ENCODE peak calls at places on chromosomes 11 and 22, in four cellular contexts. Z, G, M and P are unnamed samples.

GRCh38 chr11:72684236-72684912 is 10.2 kb upstream of the PDE2A start:
- DNase-seq in M (peak; percentile 76), Z (peak; percentile 49), G (peak; percentile 79), P (peak; percentile 44)

GRCh38 chr11:59849129-59849528 is 3.8 kb upstream of the CBLIF start:
- DNase-seq in Z (no peak), G (no peak), M (no peak), P (no peak)

GRCh38 chr22:24201681-24202590 is 20.6 kb downstream of the SUSD2 start:
- DNase-seq in Z (peak; percentile 39), G (no peak), M (no peak), P (peak; percentile 85)

GRCh38 chr11:27451528-27451927 is 21.1 kb downstream of the LGR4 start:
- DNase-seq in G (no peak), Z (no peak), M (no peak), P (no peak)

GRCh38 chr11:108983621-108984020 is 318.8 kb downstream of the DDX10 start:
- DNase-seq in M (no peak), G (no peak), Z (no peak), P (no peak)

GRCh38 chr22:33921576-33922181 is 1.4 kb upstream of the LARGE1 start:
- DNase-seq in G (no peak), M (peak; percentile 84), Z (peak; percentile 29), P (no peak)

GRCh38 chr11:123585721-123586120 is 68.7 kb downstream of the SCN3B start:
- DNase-seq in Z (no peak), G (no peak), M (no peak), P (no peak)

GRCh38 chr11:67248653-67249052 is 17.6 kb upstream of the GRK2 start:
- DNase-seq in G (no peak), M (no peak), Z (peak; percentile 40), P (no peak)

GRCh38 chr22:46407748-46408147 is 72.2 kb downstream of the TRMU start:
- DNase-seq in G (no peak), M (no peak), Z (no peak), P (no peak)

GRCh38 chr22:24536089-24536488 is 18.8 kb downstream of the GUCD1 start:
- DNase-seq in M (no peak), G (no peak), Z (no peak), P (no peak)

GRCh38 chr11:73944085-73944484 is 6.7 kb upstream of the DNAJB13 start:
- DNase-seq in G (no peak), M (no peak), Z (no peak), P (no peak)

GRCh38 chr11:129444274-129444673 is 68.6 kb downstream of the BARX2 start:
- DNase-seq in Z (no peak), G (no peak), M (no peak), P (no peak)

GRCh38 chr22:39030705-39031104 is 9.8 kb downstream of the APOBEC3D start:
- DNase-seq in M (no peak), G (no peak), Z (no peak), P (no peak)

GRCh38 chr22:31093956-31094622 is 13.0 kb downstream of the SMTN start:
- DNase-seq in Z (no peak), G (no peak), M (peak; percentile 22), P (no peak)

GRCh38 chr11:120750647-120751419 is 239.3 kb downstream of the GRIK4 start:
- DNase-seq in Z (no peak), M (no peak), G (no peak), P (no peak)

GRCh38 chr11:15276616-15277015 is 161.9 kb downstream of the INSC start:
- DNase-seq in M (peak; percentile 42), Z (no peak), G (peak; percentile 18), P (peak; percentile 4)

GRCh38 chr22:45511847-45512261 is 9.2 kb downstream of the FBLN1 start:
- DNase-seq in G (no peak), Z (no peak), M (no peak), P (no peak)

GRCh38 chr11:60950933-60951610 is 904 bp downstream of the SLC15A3 start:
- DNase-seq in Z (no peak), M (no peak), G (no peak), P (no peak)

GRCh38 chr11:44857490-44857889 is 93.2 kb downstream of the TP53I11 start:
- DNase-seq in G (no peak), Z (no peak), M (peak; percentile 69), P (no peak)

GRCh38 chr11:12559011-12559410 is 115.2 kb upstream of the TEAD1 start:
- DNase-seq in M (no peak), G (no peak), Z (no peak), P (no peak)

GRCh38 chr22:19597399-19597735 is 73.2 kb upstream of the CLDN5 start:
- DNase-seq in G (peak; percentile 26), Z (peak; percentile 32), M (no peak), P (no peak)

GRCh38 chr11:106959800-106960199 is 58.5 kb downstream of the GUCY1A2 start:
- DNase-seq in G (no peak), M (no peak), Z (no peak), P (no peak)

GRCh38 chr11:118938491-118939411 is 13.0 kb upstream of the BCL9L start:
- DNase-seq in G (no peak), M (no peak), Z (peak; percentile 72), P (peak; percentile 94)

GRCh38 chr22:50160947-50161346 is 9.6 kb upstream of the PANX2 start:
- DNase-seq in G (no peak), M (no peak), Z (no peak), P (no peak)

GRCh38 chr11:129210831-129211181 is 18.7 kb upstream of the ARHGAP32 start:
- DNase-seq in M (no peak), G (no peak), Z (no peak), P (no peak)

GRCh38 chr22:46002757-46003270 is 25.9 kb upstream of the WNT7B start:
- DNase-seq in G (peak; percentile 36), Z (no peak), M (no peak), P (no peak)

GRCh38 chr22:27045103-27045940 is 387.9 kb downstream of the MIAT start:
- DNase-seq in Z (no peak), M (no peak), G (no peak), P (no peak)

GRCh38 chr11:80702264-80702663 is 1261.4 kb upstream of the TENM4 start:
- DNase-seq in Z (no peak), M (no peak), G (no peak), P (no peak)

GRCh38 chr11:117830674-117831351 is 6.3 kb upstream of the FXYD2 start:
- DNase-seq in G (no peak), M (no peak), Z (no peak), P (no peak)

GRCh38 chr11:3914807-3915206 is 59.3 kb downstream of the STIM1 start:
- DNase-seq in M (no peak), G (no peak), Z (no peak), P (no peak)

GRCh38 chr11:122100222-122101080 is 15.6 kb downstream of the BLID start:
- DNase-seq in M (peak; percentile 36), Z (no peak), G (no peak), P (no peak)

GRCh38 chr22:31504282-31504681 is 7.9 kb downstream of the SFI1 start:
- DNase-seq in Z (no peak), M (no peak), G (no peak), P (no peak)

GRCh38 chr11:118657238-118657637 is 22.2 kb downstream of the TREH start:
- DNase-seq in M (peak; percentile 69), G (peak; percentile 40), Z (no peak), P (no peak)

GRCh38 chr22:47139790-47140119 is 377.3 kb downstream of the TBC1D22A start:
- DNase-seq in M (no peak), G (no peak), Z (no peak), P (no peak)

GRCh38 chr11:13931356-13931755 is 31.2 kb upstream of the SPON1 start:
- DNase-seq in G (no peak), M (no peak), Z (no peak), P (no peak)

GRCh38 chr11:86769219-86769618 is 31.1 kb upstream of the PRSS23 start:
- DNase-seq in G (no peak), Z (no peak), M (no peak), P (no peak)

GRCh38 chr11:17683378-17684161 is 35.8 kb upstream of the MYOD1 start:
- DNase-seq in M (no peak), Z (peak; percentile 42), G (no peak), P (peak; percentile 57)

GRCh38 chr11:2673871-2674471 is 25.8 kb downstream of the KCNQ1OT1 start:
- DNase-seq in Z (no peak), M (no peak), G (no peak), P (no peak)

GRCh38 chr22:19522190-19522880 is 1.9 kb downstream of the CLDN5 start:
- DNase-seq in M (peak; percentile 50), Z (no peak), G (peak; percentile 53), P (no peak)

GRCh38 chr11:76768091-76769047 is 14.8 kb upstream of the TSKU start:
- DNase-seq in G (no peak), M (no peak), Z (peak; percentile 29), P (no peak)

GRCh38 chr11:57763568-57763967 is 2.0 kb downstream of the CTNND1 start:
- DNase-seq in M (peak; percentile 45), G (peak; percentile 40), Z (peak; percentile 50), P (no peak)
- TF ChIP-seq ELF1 in M (no peak), G (no peak), Z (no peak), P (no peak)

GRCh38 chr22:44225091-44225689 is 44.5 kb downstream of the PARVG start:
- DNase-seq in G (no peak), M (no peak), Z (no peak), P (no peak)

GRCh38 chr22:44225812-44226211 is 45.1 kb downstream of the PARVG start:
- DNase-seq in Z (no peak), G (no peak), M (no peak), P (no peak)

GRCh38 chr22:44221710-44222475 is 41.2 kb downstream of the PARVG start:
- DNase-seq in Z (no peak), G (no peak), M (no peak), P (no peak)

GRCh38 chr22:44220727-44221680 is 40.3 kb downstream of the PARVG start:
- DNase-seq in G (no peak), M (no peak), Z (no peak), P (no peak)

GRCh38 chr22:44224166-44224565 is 43.4 kb downstream of the PARVG start:
- DNase-seq in M (no peak), G (no peak), Z (no peak), P (no peak)
- TF ChIP-seq ELF1 in M (no peak), G (no peak), Z (no peak), P (no peak)

DNA sequence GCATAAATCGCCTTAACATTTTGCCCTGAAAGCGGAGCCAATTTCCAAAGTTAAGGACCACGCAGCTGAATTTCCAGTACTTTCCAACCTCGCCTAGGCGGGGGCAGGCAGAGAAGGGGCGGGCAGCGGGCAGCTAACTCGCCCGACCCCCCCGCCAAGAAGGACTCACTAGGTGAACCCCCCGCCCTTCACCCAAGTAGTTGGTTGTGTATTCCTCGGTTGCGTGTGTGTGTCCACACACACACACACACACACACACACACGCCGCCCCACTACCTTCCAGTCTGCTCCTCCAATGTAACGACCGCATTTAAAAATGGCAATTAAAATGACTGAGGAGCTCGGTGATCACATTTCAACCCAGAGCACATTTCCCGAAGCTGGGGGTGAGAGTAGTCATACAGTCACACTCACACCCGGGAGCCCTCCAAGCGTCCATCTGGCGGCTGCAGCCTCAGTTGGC is 1.4 kb downstream of the TENM4 start:
- DNase-seq in G (no peak), Z (no peak), M (peak; percentile 38), P (no peak)
- TF ChIP-seq ELF1 in G (no peak), Z (no peak), M (no peak), P (no peak)

GRCh38 chr11:88246680-88247079 is 71.4 kb upstream of the RAB38 start:
- DNase-seq in Z (no peak), G (no peak), M (no peak), P (no peak)
- TF ChIP-seq ELF1 in Z (no peak), G (no peak), M (no peak), P (no peak)